ENCODE peak calls at places on chromosomes 7 and 10, in four cellular contexts. R is left cardiac atrium; Y is left ventricle myocardium inferior; C is activated CD8-positive, alpha-beta T cell treated with anti-CD3 and anti-CD28 coated beads for 36 hours. J is an unnamed sample.

GRCh38 chr7:155355176-155355575 is 57.5 kb downstream of the INSIG1 start:
- DNase-seq in R (no peak), Y (no peak), C (no peak), J (no peak)

GRCh38 chr7:79454325-79454960 is 976 bp upstream of the MAGI2 start:
- DNase-seq in R (peak), Y (peak), C (peak), J (no peak)

GRCh38 chr7:97513326-97513725 is 218.6 kb upstream of the TAC1 start:
- DNase-seq in R (no peak), Y (no peak), C (no peak), J (no peak)

GRCh38 chr7:100444311-100445278 is 8.3 kb upstream of the PPP1R35 start:
- DNase-seq in R (peak), Y (no peak), C (peak), J (peak)

GRCh38 chr10:7445474-7446135 is 34.8 kb upstream of the SFMBT2 start:
- DNase-seq in R (no peak), Y (no peak), C (no peak), J (no peak)

GRCh38 chr7:4825081-4825480 is 36.7 kb downstream of the PAPOLB start:
- DNase-seq in R (no peak), Y (no peak), C (no peak), J (no peak)

GRCh38 chr10:123318516-123318915 is 164.3 kb downstream of the BUB3 start:
- DNase-seq in R (no peak), Y (no peak), C (peak), J (no peak)

GRCh38 chr10:34960983-34961382 is 129.2 kb downstream of the CUL2 start:
- DNase-seq in R (no peak), Y (peak), C (no peak), J (no peak)

GRCh38 chr10:126458453-126458852 is 70.2 kb upstream of the ADAM12 start:
- DNase-seq in R (no peak), Y (no peak), C (no peak), J (no peak)

GRCh38 chr7:129295015-129295423 is 70.2 kb downstream of the AHCYL2 start:
- DNase-seq in R (no peak), Y (no peak), C (no peak), J (no peak)

GRCh38 chr7:93910076-93910994 is 4.0 kb downstream of the GNGT1 start:
- DNase-seq in R (peak), Y (no peak), C (no peak), J (no peak)

GRCh38 chr7:35828817-35829216 is 28.0 kb downstream of the SEPTIN7 start:
- DNase-seq in R (no peak), Y (no peak), C (no peak), J (no peak)

GRCh38 chr10:77692782-77693181 is 55.2 kb upstream of the KCNMA1 start:
- DNase-seq in R (no peak), Y (no peak), C (no peak), J (no peak)

GRCh38 chr10:72022228-72022627 is 58.0 kb downstream of the CHST3 start:
- DNase-seq in R (no peak), Y (no peak), C (no peak), J (no peak)

GRCh38 chr7:81190997-81191747 is 272.3 kb upstream of the SEMA3C start:
- DNase-seq in R (no peak), Y (no peak), C (no peak), J (peak)

GRCh38 chr10:92773776-92774175 is 74.5 kb upstream of the EXOC6 start:
- DNase-seq in R (no peak), Y (no peak), C (no peak), J (no peak)

GRCh38 chr7:43703573-43703972 is 25.8 kb downstream of the COA1 start:
- DNase-seq in R (no peak), Y (no peak), C (no peak), J (no peak)

GRCh38 chr7:87645446-87645845 is 17.2 kb downstream of the RUNDC3B start:
- DNase-seq in R (no peak), Y (no peak), C (no peak), J (no peak)

GRCh38 chr7:140440593-140440992 is 36.7 kb downstream of the RAB19 start:
- DNase-seq in R (no peak), Y (no peak), C (no peak), J (no peak)

GRCh38 chr7:2719007-2719406 is 31.0 kb downstream of the AMZ1 start:
- DNase-seq in R (no peak), Y (no peak), C (peak), J (no peak)

GRCh38 chr10:46309511-46310142 is 22.8 kb downstream of the ANTXRL start:
- DNase-seq in R (no peak), Y (no peak), C (no peak), J (no peak)

GRCh38 chr7:47669178-47669878 is 87.4 kb upstream of the TNS3 start:
- DNase-seq in R (peak), Y (peak), C (peak), J (peak)

GRCh38 chr7:122092964-122093797 is 50.9 kb downstream of the AASS start:
- DNase-seq in R (peak), Y (peak), C (peak), J (peak)

GRCh38 chr10:120578890-120579289 is 121.9 kb downstream of the PLPP4 start:
- DNase-seq in R (no peak), Y (no peak), C (no peak), J (no peak)

GRCh38 chr10:34345383-34345782 is 469.7 kb downstream of the PARD3 start:
- DNase-seq in R (no peak), Y (no peak), C (no peak), J (peak)

GRCh38 chr10:11249134-11249533 is 231.5 kb downstream of the CELF2 start:
- DNase-seq in R (no peak), Y (no peak), C (no peak), J (no peak)

GRCh38 chr7:35722054-35722849 is 27.3 kb upstream of the HERPUD2 start:
- DNase-seq in R (no peak), Y (no peak), C (peak), J (no peak)

GRCh38 chr10:91604936-91605534 is 27.8 kb downstream of the PPP1R3C start:
- DNase-seq in R (no peak), Y (no peak), C (no peak), J (no peak)

GRCh38 chr7:112092306-112093090 is 113.7 kb downstream of the DOCK4 start:
- DNase-seq in R (no peak), Y (no peak), C (no peak), J (no peak)

GRCh38 chr7:105227391-105227790 is 161.3 kb downstream of the SRPK2 start:
- DNase-seq in R (no peak), Y (no peak), C (no peak), J (no peak)

GRCh38 chr7:36670585-36671431 is 53.5 kb downstream of the AOAH start:
- DNase-seq in R (no peak), Y (no peak), C (peak), J (peak)

GRCh38 chr7:138630059-138630610 is 71.0 kb downstream of the SVOPL start:
- DNase-seq in R (no peak), Y (no peak), C (peak), J (no peak)

GRCh38 chr10:2335626-2336025 is 598.3 kb upstream of the ADARB2 start:
- DNase-seq in R (no peak), Y (no peak), C (no peak), J (no peak)

GRCh38 chr7:326273-326672 is 36.3 kb downstream of the FOXL3 start:
- DNase-seq in R (peak), Y (no peak), C (no peak), J (no peak)

GRCh38 chr7:29360633-29361625 is 166.4 kb downstream of the CHN2 start:
- DNase-seq in R (peak), Y (no peak), C (no peak), J (no peak)

J was measured in HepG2.